ENCODE peak calls at places on chromosomes 7 and 10, in nine cellular contexts. E is mucosa of descending colon, B is Peyer's patch, O is right cardiac atrium, I is heart right ventricle, T is lung, R is transverse colon, P is endodermal cell, Y is IMR-90. H is an unnamed sample.

GRCh38 chr7:121288894-121289293 is 39.9 kb upstream of the WNT16 start:
- DNase-seq in B (no peak), R (no peak), Y (peak), P (no peak), I (no peak), O (no peak), E (no peak), T (no peak), H (no peak)

GRCh38 chr7:41816111-41816510 is 113.2 kb upstream of the INHBA start:
- DNase-seq in O (no peak), B (no peak), T (no peak), Y (no peak), E (no peak), I (no peak), P (no peak), R (no peak), H (peak)

GRCh38 chr7:66157060-66157459 is 42.4 kb downstream of the CRCP start:
- DNase-seq in P (no peak), T (no peak), Y (no peak), O (no peak), B (no peak), R (no peak), E (no peak), I (no peak), H (no peak)

GRCh38 chr7:94313926-94314325 is 80.8 kb upstream of the COL1A2 start:
- DNase-seq in B (no peak), P (no peak), Y (peak), I (no peak), T (no peak), E (no peak), O (no peak), R (no peak), H (no peak)

GRCh38 chr7:151491859-151492258 is 27.8 kb downstream of the RHEB start:
- DNase-seq in T (no peak), P (no peak), O (no peak), R (no peak), B (no peak), E (no peak), I (no peak), Y (peak), H (no peak)

GRCh38 chr10:43888551-43888950 is 239.9 kb upstream of the ZNF32 start:
- DNase-seq in B (no peak), E (no peak), I (no peak), O (no peak), T (no peak), R (no peak), Y (peak), P (no peak), H (no peak)

GRCh38 chr7:132964886-132965285 is 117.0 kb downstream of the CHCHD3 start:
- DNase-seq in I (no peak), P (no peak), Y (no peak), R (no peak), O (no peak), B (no peak), E (no peak), T (no peak), H (no peak)

GRCh38 chr7:103391976-103392375 is 44.5 kb downstream of the PSMC2 start:
- DNase-seq in P (no peak), Y (peak), E (no peak), B (no peak), T (no peak), O (no peak), R (no peak), I (no peak), H (no peak)

GRCh38 chr7:151168787-151169162 is 1.3 kb upstream of the GBX1 start:
- DNase-seq in R (no peak), I (no peak), Y (no peak), P (no peak), B (no peak), T (no peak), O (no peak), E (no peak), H (no peak)

GRCh38 chr10:127041561-127041960 is 136.3 kb downstream of the DOCK1 start:
- DNase-seq in P (no peak), Y (peak), T (no peak), I (no peak), R (no peak), O (no peak), E (no peak), B (no peak), H (no peak)

GRCh38 chr10:72027498-72027897 is 60.9 kb downstream of the SPOCK2 start:
- DNase-seq in P (no peak), E (peak), I (no peak), R (peak), T (no peak), Y (peak), B (peak), O (no peak), H (no peak)

GRCh38 chr7:74002474-74003017 is 25.4 kb upstream of the ELN start:
- DNase-seq in R (peak), P (no peak), T (no peak), I (peak), O (peak), Y (peak), B (peak), E (peak), H (no peak)

GRCh38 chr10:132065491-132066105 is at the start of gene JAKMIP3:
- DNase-seq in I (no peak), R (peak), T (peak), E (no peak), P (peak), B (peak), O (peak), Y (peak), H (no peak)

GRCh38 chr7:16739863-16740622 is 13.5 kb upstream of the TSPAN13 start:
- DNase-seq in T (no peak), Y (peak), I (no peak), O (no peak), P (no peak), E (no peak), R (peak), B (no peak), H (no peak)
- H3K4me3 ChIP-seq in T (no peak), Y (no peak), I (no peak), O (no peak), P (no peak), E (no peak), R (no peak), B (no peak), H (no peak)

GRCh38 chr10:112954974-112955735 is 5.1 kb downstream of the TCF7L2 start:
- DNase-seq in P (peak), I (no peak), T (no peak), O (no peak), Y (no peak), B (no peak), E (no peak), R (no peak), H (no peak)
- H3K4me3 ChIP-seq in P (peak), I (peak), T (no peak), O (peak), Y (peak), B (no peak), E (peak), R (peak), H (no peak)

GRCh38 chr7:31051598-31052503 is at the start of gene ADCYAP1R1:
- DNase-seq in R (no peak), T (no peak), E (no peak), B (no peak), O (peak), P (peak), I (peak), Y (no peak), H (no peak)
- H3K4me3 ChIP-seq in R (peak), T (peak), E (no peak), B (peak), O (peak), P (peak), I (peak), Y (no peak), H (no peak)

GRCh38 chr10:100265821-100266485 is 1.5 kb downstream of the CWF19L1 start:
- DNase-seq in Y (no peak), P (no peak), R (no peak), B (no peak), T (no peak), I (no peak), O (no peak), E (no peak), H (no peak)
- H3K4me3 ChIP-seq in Y (no peak), P (peak), R (no peak), B (peak), T (no peak), I (peak), O (no peak), E (no peak), H (peak)

GRCh38 chr10:13703997-13704536 is 117.3 kb downstream of the PRPF18 start:
- DNase-seq in Y (no peak), B (no peak), I (no peak), R (no peak), P (no peak), O (no peak), T (no peak), E (no peak), H (no peak)
- H3K4me3 ChIP-seq in Y (no peak), B (no peak), I (peak), R (no peak), P (no peak), O (no peak), T (no peak), E (no peak), H (peak)

GRCh38 chr7:99560834-99561734 is 2.6 kb downstream of the ZNF655 start:
- DNase-seq in T (no peak), Y (no peak), R (no peak), B (no peak), E (no peak), O (no peak), P (no peak), I (no peak), H (no peak)
- H3K4me3 ChIP-seq in T (no peak), Y (no peak), R (no peak), B (no peak), E (no peak), O (no peak), P (no peak), I (no peak), H (no peak)

GRCh38 chr10:80540644-80541143 is 3.0 kb downstream of the SH2D4B start:
- DNase-seq in B (peak), Y (no peak), E (no peak), T (peak), O (no peak), I (no peak), P (no peak), R (no peak), H (no peak)
- H3K4me3 ChIP-seq in B (no peak), Y (no peak), E (no peak), T (no peak), O (no peak), I (peak), P (no peak), R (peak), H (no peak)

DNA sequence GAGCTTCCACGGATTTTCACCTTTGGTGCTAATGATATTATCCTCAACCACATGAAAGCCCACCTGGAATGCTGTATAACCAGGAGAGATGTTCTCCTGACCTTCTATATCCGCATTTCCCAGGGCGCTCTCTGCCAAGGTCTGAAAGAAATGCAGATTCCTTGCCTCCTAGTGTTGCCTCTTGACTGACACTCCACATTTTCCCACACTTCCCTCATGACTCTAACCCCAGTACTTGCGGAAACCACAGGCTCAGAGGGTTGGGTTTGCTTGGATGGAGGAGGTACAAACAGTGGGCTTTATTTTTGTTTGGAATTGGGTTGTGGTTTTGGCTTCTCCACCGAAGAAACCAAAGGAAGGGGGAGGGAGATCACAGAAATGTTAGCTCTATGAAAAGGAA is 222.9 kb upstream of the CELF2 start:
- DNase-seq in E (no peak), B (no peak), T (peak), P (peak), I (no peak), O (no peak), Y (peak), R (no peak), H (no peak)
- H3K4me3 ChIP-seq in E (no peak), B (no peak), T (no peak), P (no peak), I (no peak), O (no peak), Y (no peak), R (no peak), H (no peak)

DNA sequence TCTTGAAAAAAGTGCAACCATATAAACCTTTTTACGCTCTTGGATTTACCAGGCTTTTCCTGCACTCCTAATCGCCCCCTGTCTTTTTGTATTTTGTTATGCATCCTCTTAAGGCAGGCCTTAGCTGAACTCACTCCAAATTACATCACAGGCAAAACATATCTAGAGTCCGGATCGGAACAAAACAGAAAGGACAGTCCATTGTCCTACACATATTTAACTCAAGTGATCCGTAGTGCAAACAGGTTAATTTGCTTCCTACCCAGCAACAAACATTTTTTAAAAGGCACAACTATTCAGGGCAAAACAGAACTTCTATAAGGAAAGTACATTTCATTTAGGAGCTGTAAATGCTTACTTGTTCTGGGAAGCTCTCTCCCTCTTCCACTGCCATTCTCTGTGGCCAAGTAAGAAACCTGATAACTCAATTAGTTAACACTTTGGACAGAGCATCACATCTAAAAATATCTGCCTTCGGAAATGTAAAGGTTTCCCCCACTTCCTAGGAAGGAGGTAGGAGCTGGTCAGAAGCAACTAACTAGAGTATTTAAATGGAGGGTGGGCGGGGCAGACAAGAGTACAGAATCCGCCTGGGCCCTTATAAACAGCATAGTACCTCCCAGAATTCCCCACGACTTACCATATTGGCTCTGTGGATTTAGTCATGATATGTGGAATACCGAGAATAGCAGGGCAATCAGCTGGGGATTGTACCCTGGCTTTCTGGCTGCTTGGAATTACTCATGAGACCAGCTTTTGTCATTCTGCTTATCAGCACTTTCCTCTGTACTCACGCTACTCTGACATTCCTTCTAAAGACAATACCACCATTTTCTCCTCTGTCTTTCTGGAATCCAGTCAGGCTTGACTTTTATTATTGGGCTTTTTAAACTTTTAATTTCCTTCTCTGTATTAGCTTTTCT is 89.5 kb downstream of the ANK3 start:
- DNase-seq in P (peak), I (no peak), O (no peak), Y (peak), B (no peak), E (no peak), R (no peak), T (no peak), H (no peak)
- H3K4me3 ChIP-seq in P (peak), I (peak), O (peak), Y (no peak), B (no peak), E (no peak), R (no peak), T (no peak), H (no peak)

H was measured in GM06990.